ENCODE peak calls at places on chromosomes 13 and 19, in ten cellular contexts. One of them, this sample, is unnamed.

GRCh38 chr19:41753936-41754529 is 1.3 kb upstream of the CEACAM6 start:
- DNase-seq in skeletal muscle cell: no peak
- DNase-seq in DMS153: no peak
- DNase-seq in mesendoderm: peak
- DNase-seq in stimulated activated CD8-positive, alpha-beta memory T cell treated with anti-CD3 and anti-CD28 coated beads, Interleukin-4, amount 100 ng/mL, for 4 hours: peak
- DNase-seq in naive thymus-derived CD8-positive, alpha-beta T cell: peak
- DNase-seq in nucleus accumbens: no peak
- DNase-seq in GM20000: no peak
- DNase-seq in GDM1: peak
- DNase-seq in activated CD8-positive, alpha-beta T cell treated with anti-CD3 and anti-CD28 coated beads for 36 hours: peak
- DNase-seq in this sample: no peak

GRCh38 chr19:18292460-18292809 is 11.0 kb upstream of the JUND start:
- DNase-seq in skeletal muscle cell: no peak
- DNase-seq in DMS153: no peak
- DNase-seq in mesendoderm: peak
- DNase-seq in stimulated activated CD8-positive, alpha-beta memory T cell treated with anti-CD3 and anti-CD28 coated beads, Interleukin-4, amount 100 ng/mL, for 4 hours: no peak
- DNase-seq in naive thymus-derived CD8-positive, alpha-beta T cell: no peak
- DNase-seq in nucleus accumbens: no peak
- DNase-seq in GM20000: no peak
- DNase-seq in GDM1: no peak
- DNase-seq in activated CD8-positive, alpha-beta T cell treated with anti-CD3 and anti-CD28 coated beads for 36 hours: no peak
- DNase-seq in this sample: no peak

GRCh38 chr19:35468637-35469036 is 20.6 kb downstream of the FFAR2 start:
- DNase-seq in skeletal muscle cell: no peak
- DNase-seq in DMS153: peak
- DNase-seq in mesendoderm: peak
- DNase-seq in stimulated activated CD8-positive, alpha-beta memory T cell treated with anti-CD3 and anti-CD28 coated beads, Interleukin-4, amount 100 ng/mL, for 4 hours: peak
- DNase-seq in naive thymus-derived CD8-positive, alpha-beta T cell: peak
- DNase-seq in nucleus accumbens: no peak
- DNase-seq in GM20000: peak
- DNase-seq in GDM1: peak
- DNase-seq in activated CD8-positive, alpha-beta T cell treated with anti-CD3 and anti-CD28 coated beads for 36 hours: peak
- DNase-seq in this sample: peak

GRCh38 chr19:13093407-13094284 is 9.0 kb downstream of the LYL1 start:
- DNase-seq in skeletal muscle cell: peak
- DNase-seq in DMS153: peak
- DNase-seq in mesendoderm: peak
- DNase-seq in stimulated activated CD8-positive, alpha-beta memory T cell treated with anti-CD3 and anti-CD28 coated beads, Interleukin-4, amount 100 ng/mL, for 4 hours: peak
- DNase-seq in naive thymus-derived CD8-positive, alpha-beta T cell: peak
- DNase-seq in nucleus accumbens: peak
- DNase-seq in GM20000: peak
- DNase-seq in GDM1: peak
- DNase-seq in activated CD8-positive, alpha-beta T cell treated with anti-CD3 and anti-CD28 coated beads for 36 hours: peak
- DNase-seq in this sample: peak

GRCh38 chr19:10238172-10238783 is 7.1 kb upstream of the S1PR2 start:
- DNase-seq in skeletal muscle cell: peak
- DNase-seq in DMS153: peak
- DNase-seq in mesendoderm: no peak
- DNase-seq in stimulated activated CD8-positive, alpha-beta memory T cell treated with anti-CD3 and anti-CD28 coated beads, Interleukin-4, amount 100 ng/mL, for 4 hours: no peak
- DNase-seq in naive thymus-derived CD8-positive, alpha-beta T cell: no peak
- DNase-seq in nucleus accumbens: no peak
- DNase-seq in GM20000: no peak
- DNase-seq in GDM1: no peak
- DNase-seq in activated CD8-positive, alpha-beta T cell treated with anti-CD3 and anti-CD28 coated beads for 36 hours: peak
- DNase-seq in this sample: no peak

GRCh38 chr19:16223746-16224145 is 26.0 kb downstream of the AP1M1 start:
- DNase-seq in skeletal muscle cell: no peak
- DNase-seq in DMS153: no peak
- DNase-seq in mesendoderm: no peak
- DNase-seq in stimulated activated CD8-positive, alpha-beta memory T cell treated with anti-CD3 and anti-CD28 coated beads, Interleukin-4, amount 100 ng/mL, for 4 hours: no peak
- DNase-seq in naive thymus-derived CD8-positive, alpha-beta T cell: no peak
- DNase-seq in nucleus accumbens: no peak
- DNase-seq in GM20000: no peak
- DNase-seq in GDM1: no peak
- DNase-seq in activated CD8-positive, alpha-beta T cell treated with anti-CD3 and anti-CD28 coated beads for 36 hours: no peak
- DNase-seq in this sample: no peak

GRCh38 chr13:42412812-42413795 is 141.2 kb downstream of the AKAP11 start:
- DNase-seq in skeletal muscle cell: no peak
- DNase-seq in DMS153: no peak
- DNase-seq in mesendoderm: no peak
- DNase-seq in stimulated activated CD8-positive, alpha-beta memory T cell treated with anti-CD3 and anti-CD28 coated beads, Interleukin-4, amount 100 ng/mL, for 4 hours: no peak
- DNase-seq in naive thymus-derived CD8-positive, alpha-beta T cell: no peak
- DNase-seq in nucleus accumbens: no peak
- DNase-seq in GM20000: peak
- DNase-seq in GDM1: no peak
- DNase-seq in activated CD8-positive, alpha-beta T cell treated with anti-CD3 and anti-CD28 coated beads for 36 hours: no peak
- DNase-seq in this sample: no peak

GRCh38 chr13:60759499-60759898 is 362.5 kb downstream of the TDRD3 start:
- DNase-seq in skeletal muscle cell: no peak
- DNase-seq in DMS153: no peak
- DNase-seq in mesendoderm: peak
- DNase-seq in stimulated activated CD8-positive, alpha-beta memory T cell treated with anti-CD3 and anti-CD28 coated beads, Interleukin-4, amount 100 ng/mL, for 4 hours: no peak
- DNase-seq in naive thymus-derived CD8-positive, alpha-beta T cell: no peak
- DNase-seq in nucleus accumbens: no peak
- DNase-seq in GM20000: no peak
- DNase-seq in GDM1: no peak
- DNase-seq in activated CD8-positive, alpha-beta T cell treated with anti-CD3 and anti-CD28 coated beads for 36 hours: no peak
- DNase-seq in this sample: no peak

GRCh38 chr13:29511439-29511814 is 84.1 kb downstream of the SLC7A1 start:
- DNase-seq in skeletal muscle cell: no peak
- DNase-seq in DMS153: no peak
- DNase-seq in mesendoderm: no peak
- DNase-seq in stimulated activated CD8-positive, alpha-beta memory T cell treated with anti-CD3 and anti-CD28 coated beads, Interleukin-4, amount 100 ng/mL, for 4 hours: no peak
- DNase-seq in naive thymus-derived CD8-positive, alpha-beta T cell: no peak
- DNase-seq in nucleus accumbens: no peak
- DNase-seq in GM20000: no peak
- DNase-seq in GDM1: no peak
- DNase-seq in activated CD8-positive, alpha-beta T cell treated with anti-CD3 and anti-CD28 coated beads for 36 hours: no peak
- DNase-seq in this sample: no peak

GRCh38 chr19:19451429-19452240 is 46.2 kb downstream of the GATAD2A start:
- DNase-seq in skeletal muscle cell: no peak
- DNase-seq in DMS153: no peak
- DNase-seq in mesendoderm: no peak
- DNase-seq in stimulated activated CD8-positive, alpha-beta memory T cell treated with anti-CD3 and anti-CD28 coated beads, Interleukin-4, amount 100 ng/mL, for 4 hours: no peak
- DNase-seq in naive thymus-derived CD8-positive, alpha-beta T cell: no peak
- DNase-seq in nucleus accumbens: no peak
- DNase-seq in GM20000: peak
- DNase-seq in GDM1: no peak
- DNase-seq in activated CD8-positive, alpha-beta T cell treated with anti-CD3 and anti-CD28 coated beads for 36 hours: peak
- DNase-seq in this sample: peak

GRCh38 chr19:4713384-4713951 is 10.2 kb downstream of the DPP9 start:
- DNase-seq in skeletal muscle cell: peak
- DNase-seq in DMS153: no peak
- DNase-seq in mesendoderm: no peak
- DNase-seq in stimulated activated CD8-positive, alpha-beta memory T cell treated with anti-CD3 and anti-CD28 coated beads, Interleukin-4, amount 100 ng/mL, for 4 hours: no peak
- DNase-seq in naive thymus-derived CD8-positive, alpha-beta T cell: no peak
- DNase-seq in nucleus accumbens: no peak
- DNase-seq in GM20000: no peak
- DNase-seq in GDM1: no peak
- DNase-seq in activated CD8-positive, alpha-beta T cell treated with anti-CD3 and anti-CD28 coated beads for 36 hours: no peak
- DNase-seq in this sample: no peak

GRCh38 chr19:3969435-3970312 is 1.2 kb downstream of the DAPK3 start:
- DNase-seq in skeletal muscle cell: peak
- DNase-seq in DMS153: no peak
- DNase-seq in mesendoderm: peak
- DNase-seq in stimulated activated CD8-positive, alpha-beta memory T cell treated with anti-CD3 and anti-CD28 coated beads, Interleukin-4, amount 100 ng/mL, for 4 hours: no peak
- DNase-seq in naive thymus-derived CD8-positive, alpha-beta T cell: no peak
- DNase-seq in nucleus accumbens: no peak
- DNase-seq in GM20000: no peak
- DNase-seq in GDM1: no peak
- DNase-seq in activated CD8-positive, alpha-beta T cell treated with anti-CD3 and anti-CD28 coated beads for 36 hours: no peak
- DNase-seq in this sample: no peak

GRCh38 chr19:36771275-36772231 is 1.1 kb downstream of the ZNF850 start:
- DNase-seq in skeletal muscle cell: peak
- DNase-seq in DMS153: peak
- DNase-seq in mesendoderm: peak
- DNase-seq in stimulated activated CD8-positive, alpha-beta memory T cell treated with anti-CD3 and anti-CD28 coated beads, Interleukin-4, amount 100 ng/mL, for 4 hours: no peak
- DNase-seq in naive thymus-derived CD8-positive, alpha-beta T cell: no peak
- DNase-seq in nucleus accumbens: no peak
- DNase-seq in GM20000: peak
- DNase-seq in GDM1: peak
- DNase-seq in activated CD8-positive, alpha-beta T cell treated with anti-CD3 and anti-CD28 coated beads for 36 hours: peak
- DNase-seq in this sample: no peak

GRCh38 chr13:48493076-48493765 is 39.7 kb downstream of the RCBTB2 start:
- DNase-seq in skeletal muscle cell: no peak
- DNase-seq in DMS153: no peak
- DNase-seq in mesendoderm: no peak
- DNase-seq in stimulated activated CD8-positive, alpha-beta memory T cell treated with anti-CD3 and anti-CD28 coated beads, Interleukin-4, amount 100 ng/mL, for 4 hours: no peak
- DNase-seq in naive thymus-derived CD8-positive, alpha-beta T cell: no peak
- DNase-seq in nucleus accumbens: no peak
- DNase-seq in GM20000: no peak
- DNase-seq in GDM1: no peak
- DNase-seq in activated CD8-positive, alpha-beta T cell treated with anti-CD3 and anti-CD28 coated beads for 36 hours: peak
- DNase-seq in this sample: no peak

GRCh38 chr13:40774672-40775071 is 3.7 kb upstream of the MRPS31 start:
- DNase-seq in skeletal muscle cell: no peak
- DNase-seq in DMS153: no peak
- DNase-seq in mesendoderm: no peak
- DNase-seq in stimulated activated CD8-positive, alpha-beta memory T cell treated with anti-CD3 and anti-CD28 coated beads, Interleukin-4, amount 100 ng/mL, for 4 hours: no peak
- DNase-seq in naive thymus-derived CD8-positive, alpha-beta T cell: no peak
- DNase-seq in nucleus accumbens: no peak
- DNase-seq in GM20000: no peak
- DNase-seq in GDM1: no peak
- DNase-seq in activated CD8-positive, alpha-beta T cell treated with anti-CD3 and anti-CD28 coated beads for 36 hours: no peak
- DNase-seq in this sample: no peak

GRCh38 chr19:48745208-48745995 is 1.3 kb downstream of the IZUMO1 start:
- DNase-seq in skeletal muscle cell: no peak
- DNase-seq in DMS153: peak
- DNase-seq in mesendoderm: peak
- DNase-seq in stimulated activated CD8-positive, alpha-beta memory T cell treated with anti-CD3 and anti-CD28 coated beads, Interleukin-4, amount 100 ng/mL, for 4 hours: no peak
- DNase-seq in naive thymus-derived CD8-positive, alpha-beta T cell: no peak
- DNase-seq in nucleus accumbens: peak
- DNase-seq in GM20000: peak
- DNase-seq in GDM1: no peak
- DNase-seq in activated CD8-positive, alpha-beta T cell treated with anti-CD3 and anti-CD28 coated beads for 36 hours: peak
- DNase-seq in this sample: no peak

GRCh38 chr13:67383358-67383757 is 153.2 kb upstream of the PCDH9 start:
- DNase-seq in skeletal muscle cell: peak
- DNase-seq in DMS153: peak
- DNase-seq in mesendoderm: no peak
- DNase-seq in stimulated activated CD8-positive, alpha-beta memory T cell treated with anti-CD3 and anti-CD28 coated beads, Interleukin-4, amount 100 ng/mL, for 4 hours: no peak
- DNase-seq in naive thymus-derived CD8-positive, alpha-beta T cell: no peak
- DNase-seq in nucleus accumbens: no peak
- DNase-seq in GM20000: no peak
- DNase-seq in GDM1: no peak
- DNase-seq in activated CD8-positive, alpha-beta T cell treated with anti-CD3 and anti-CD28 coated beads for 36 hours: no peak
- DNase-seq in this sample: no peak

GRCh38 chr13:27171244-27171829 is at the start of gene USP12:
- DNase-seq in skeletal muscle cell: no peak
- DNase-seq in DMS153: no peak
- DNase-seq in mesendoderm: peak
- DNase-seq in stimulated activated CD8-positive, alpha-beta memory T cell treated with anti-CD3 and anti-CD28 coated beads, Interleukin-4, amount 100 ng/mL, for 4 hours: peak
- DNase-seq in naive thymus-derived CD8-positive, alpha-beta T cell: peak
- DNase-seq in nucleus accumbens: peak
- DNase-seq in GM20000: peak
- DNase-seq in GDM1: peak
- DNase-seq in activated CD8-positive, alpha-beta T cell treated with anti-CD3 and anti-CD28 coated beads for 36 hours: peak
- DNase-seq in this sample: no peak

This sample was measured in natural killer cell treated with Interleukin-12 subunit alpha and Interleukin-12 subunit beta and Interleukin-15 and Interleukin-18, amount 100 ng/mL, for 72 hours.